ENCODE peak calls at places on chromosomes 1 and 21, in five cellular contexts. R is BE2C, G is endodermal cell, A is fibroblast of mammary gland, N is GM20000. T is an unnamed sample.

GRCh38 chr1:121417289-121417955 is 232.6 kb downstream of the SRGAP2C start:
- DNase-seq in R (no peak), G (no peak), A (no peak), N (no peak), T (no peak)

GRCh38 chr1:20634065-20634593 is 871 bp downstream of the PINK1 start:
- DNase-seq in R (no peak), G (no peak), A (no peak), N (no peak), T (no peak)

GRCh38 chr1:31831397-31832378 is 15.9 kb upstream of the SPOCD1 start:
- DNase-seq in R (no peak), G (peak), A (peak), N (no peak), T (no peak)

GRCh38 chr1:151867785-151868403 is 14.4 kb upstream of the THEM5 start:
- DNase-seq in R (no peak), G (no peak), A (peak), N (no peak), T (no peak)

GRCh38 chr21:39386194-39386593 is 37.3 kb upstream of the HMGN1 start:
- DNase-seq in R (peak), G (no peak), A (peak), N (peak), T (peak)

GRCh38 chr1:109148838-109149555 is 35.1 kb downstream of the ELAPOR1 start:
- DNase-seq in R (no peak), G (no peak), A (no peak), N (no peak), T (no peak)

GRCh38 chr1:39170731-39171375 is 33.6 kb upstream of the MACF1 start:
- DNase-seq in R (no peak), G (peak), A (no peak), N (no peak), T (no peak)

GRCh38 chr1:146012703-146013565 is 8.6 kb downstream of the HJV start:
- DNase-seq in R (peak), G (peak), A (peak), N (peak), T (peak)

GRCh38 chr1:196877964-196878363 is 9.9 kb upstream of the CFHR4 start:
- DNase-seq in R (peak), G (peak), A (peak), N (no peak), T (no peak)
- TF ChIP-seq CTCF in R (no peak), G (peak), A (no peak), N (no peak), T (no peak)

DNA sequence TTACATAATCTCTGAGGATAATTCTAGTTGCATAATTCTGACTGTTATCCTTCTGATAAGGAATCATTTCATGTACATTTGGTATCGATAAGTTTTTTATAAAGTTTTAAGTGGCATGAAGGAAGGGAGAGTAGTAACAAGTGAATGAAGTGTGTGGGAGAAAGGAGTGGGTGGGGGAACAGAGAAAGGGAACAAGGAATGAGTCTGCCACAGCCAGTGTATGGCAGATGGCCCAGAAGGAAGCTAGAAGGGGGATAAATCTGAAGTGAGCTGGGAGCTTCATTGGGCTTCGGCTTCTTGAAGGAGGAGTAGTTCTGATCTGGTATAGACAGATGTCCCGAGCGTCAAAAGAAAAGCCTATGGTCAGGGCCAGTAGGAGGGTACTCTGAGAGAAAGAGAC is 18.6 kb downstream of the ZBTB40 start:
- DNase-seq in R (no peak), G (no peak), A (peak), N (no peak), T (no peak)
- TF ChIP-seq CTCF in R (no peak), G (no peak), A (no peak), N (no peak), T (no peak)

GRCh38 chr1:7789828-7790227 is 5.7 kb downstream of the PER3 start:
- DNase-seq in R (no peak), G (no peak), A (no peak), N (no peak), T (no peak)

DNA sequence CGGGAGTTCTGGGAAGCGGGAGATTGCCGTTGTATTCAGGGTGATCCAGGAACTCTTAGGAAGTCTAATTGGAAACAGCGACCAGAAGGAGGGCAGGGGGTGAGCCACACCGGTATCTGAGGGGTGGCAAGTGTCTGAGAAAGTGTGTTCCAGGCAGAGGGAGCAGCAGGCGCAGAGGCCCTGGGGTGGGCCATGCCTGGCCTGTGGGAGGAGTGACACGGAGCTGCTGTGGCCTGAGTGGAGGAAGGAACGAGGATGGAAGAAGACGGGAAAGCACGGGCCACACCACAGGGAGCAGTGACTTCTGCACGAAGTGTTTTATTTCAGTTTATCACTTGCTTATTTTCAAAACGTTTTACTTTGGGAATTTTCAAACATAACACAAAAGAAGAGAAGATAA is 11.3 kb downstream of the PER3 start:
- DNase-seq in R (no peak), G (no peak), A (no peak), N (no peak), T (no peak)
- TF ChIP-seq CTCF in R (no peak), G (no peak), A (no peak), N (no peak), T (no peak)

GRCh38 chr1:22323846-22324504 is 127.7 kb upstream of the ZBTB40 start:
- DNase-seq in R (peak), G (no peak), A (no peak), N (no peak), T (no peak)
- TF ChIP-seq CTCF in R (no peak), G (no peak), A (no peak), N (no peak), T (no peak)

GRCh38 chr1:241630899-241631298 is 9.3 kb downstream of the CHML start:
- DNase-seq in R (no peak), G (no peak), A (no peak), N (no peak), T (no peak)

GRCh38 chr1:241630005-241630404 is 10.2 kb downstream of the CHML start:
- DNase-seq in R (no peak), G (no peak), A (no peak), N (no peak), T (no peak)

GRCh38 chr1:241624925-241625324 is 15.2 kb downstream of the CHML start:
- DNase-seq in R (no peak), G (no peak), A (no peak), N (no peak), T (no peak)

GRCh38 chr1:241630476-241630875 is 9.7 kb downstream of the CHML start:
- DNase-seq in R (no peak), G (no peak), A (no peak), N (no peak), T (no peak)

DNA sequence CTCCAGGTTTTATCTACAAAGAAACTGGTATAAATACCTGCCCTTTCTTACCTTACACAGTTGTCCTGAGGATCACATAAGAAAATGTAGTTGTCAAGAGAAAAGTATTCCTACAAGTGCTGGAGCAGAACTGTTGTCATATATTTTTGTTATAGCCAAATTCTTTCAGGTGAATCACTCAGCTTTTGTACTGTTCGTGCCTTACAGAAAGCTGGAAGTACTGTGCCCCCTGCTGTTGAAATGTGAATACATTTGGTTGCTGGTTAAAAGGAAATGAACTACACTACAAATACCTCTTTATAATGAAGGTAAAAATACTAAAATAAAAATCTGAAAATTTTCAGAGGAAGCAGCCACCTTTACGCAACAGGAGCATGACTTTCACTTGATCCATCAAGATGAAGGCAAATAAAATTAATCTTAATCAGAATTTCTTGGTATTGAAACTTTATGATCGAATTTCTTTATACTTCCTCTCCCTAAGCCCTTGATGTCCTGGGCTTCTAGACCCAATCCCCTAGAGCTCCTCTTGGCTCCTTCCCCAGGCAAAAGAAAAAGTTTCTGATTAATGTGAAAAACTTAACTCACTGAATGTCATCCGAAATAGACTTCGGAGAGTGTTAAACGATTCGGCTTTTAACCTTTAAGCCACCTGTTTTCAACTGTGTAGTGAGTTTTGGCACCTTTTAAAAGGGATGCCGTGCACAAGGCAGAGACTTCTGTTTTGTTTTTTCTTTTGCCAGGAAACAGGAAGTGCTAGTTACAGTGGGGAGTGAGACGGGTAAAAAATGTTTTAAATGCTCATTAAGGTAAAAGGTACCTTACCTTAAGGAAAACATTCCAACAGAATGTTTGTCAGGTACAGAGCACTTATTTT is 12.5 kb downstream of the CHML start:
- DNase-seq in R (peak), G (no peak), A (peak), N (peak), T (peak)
- TF ChIP-seq CTCF in R (peak), G (peak), A (peak), N (peak), T (peak)

GRCh38 chr1:219544163-219544846 is 68.6 kb downstream of the ZC3H11B start:
- DNase-seq in R (no peak), G (no peak), A (no peak), N (no peak), T (peak)
- TF ChIP-seq CTCF in R (no peak), G (peak), A (peak), N (no peak), T (no peak)

GRCh38 chr1:28789816-28790215 is 22.2 kb upstream of the OPRD1 start:
- DNase-seq in R (no peak), G (no peak), A (no peak), N (no peak), T (no peak)

GRCh38 chr1:28789412-28789811 is 22.6 kb upstream of the OPRD1 start:
- DNase-seq in R (no peak), G (no peak), A (no peak), N (no peak), T (no peak)

GRCh38 chr1:28796321-28797213 is 15.4 kb upstream of the OPRD1 start:
- DNase-seq in R (peak), G (peak), A (no peak), N (no peak), T (no peak)

GRCh38 chr1:28790384-28791035 is 21.5 kb upstream of the OPRD1 start:
- DNase-seq in R (no peak), G (no peak), A (peak), N (no peak), T (no peak)

DNA sequence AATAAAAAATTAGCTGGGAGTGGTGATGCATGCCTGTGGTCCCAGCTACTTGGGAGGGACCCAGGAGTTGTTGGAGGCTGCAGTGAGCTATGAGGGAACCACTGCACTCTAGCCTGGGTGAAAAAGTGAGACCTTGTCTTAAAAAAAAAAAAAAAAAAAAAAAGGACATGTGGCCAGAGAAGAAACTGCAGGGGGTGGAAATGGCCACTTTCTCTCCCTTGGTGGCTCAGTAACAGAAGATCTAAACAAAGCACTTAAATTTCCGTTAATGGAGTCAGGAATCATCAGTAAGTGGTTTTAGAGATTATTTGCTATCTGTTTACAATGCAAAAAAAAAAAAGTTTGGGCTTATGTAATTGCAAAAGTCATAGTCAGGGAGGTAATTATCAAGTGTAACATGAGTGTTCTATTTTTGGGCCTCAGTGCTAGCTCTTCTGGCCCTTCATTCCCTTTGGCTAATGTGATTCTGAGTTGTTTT is 19.3 kb upstream of the OPRD1 start:
- DNase-seq in R (no peak), G (peak), A (no peak), N (no peak), T (no peak)
- TF ChIP-seq CTCF in R (peak), G (peak), A (peak), N (no peak), T (no peak)

GRCh38 chr1:193519922-193520321 is 333.5 kb upstream of the B3GALT2 start:
- DNase-seq in R (no peak), G (peak), A (no peak), N (no peak), T (no peak)
- TF ChIP-seq CTCF in R (no peak), G (peak), A (no peak), N (no peak), T (no peak)